ENCODE peak calls at places on chromosomes 1 and 21, in six cellular contexts. O is GM12891, L is K562, T is HepG2, Z is GM12878, H is H1. F is an unnamed sample.
A peak's percentile ranks its signal among the peaks of the same experiment; 100 is the strongest.

GRCh38 chr1:99005537-99005942 is 879 bp upstream of the PLPPR5 start:
- DNase-seq in O (no peak), Z (no peak), L (no peak), H (no peak), T (no peak), F (no peak)

GRCh38 chr1:22539510-22540118 is 23.7 kb upstream of the EPHA8 start:
- DNase-seq in Z (no peak), L (no peak), T (no peak), H (no peak), O (no peak), F (no peak)

GRCh38 chr1:150268342-150268705 is 492 bp downstream of the APH1A start:
- DNase-seq in H (no peak), T (no peak), L (peak; percentile 61), O (peak; percentile 39), Z (no peak), F (peak; percentile 40)

GRCh38 chr1:201295861-201296260 is 12.6 kb downstream of the PKP1 start:
- DNase-seq in L (no peak), H (no peak), T (no peak), Z (no peak), O (no peak), F (no peak)

GRCh38 chr1:7992885-7993284 is 31.4 kb downstream of the PARK7 start:
- DNase-seq in Z (no peak), T (no peak), O (no peak), H (no peak), L (no peak), F (no peak)

GRCh38 chr1:211332036-211332616 is 5.5 kb downstream of the TRAF5 start:
- DNase-seq in O (no peak), H (no peak), Z (no peak), T (no peak), L (peak; percentile 59), F (no peak)

GRCh38 chr1:109274533-109275476 is 8.1 kb downstream of the PSRC1 start:
- DNase-seq in Z (no peak), T (peak; percentile 93), H (no peak), O (no peak), L (peak; percentile 79), F (no peak)

GRCh38 chr1:93556291-93556690 is 108.4 kb downstream of the FNBP1L start:
- DNase-seq in Z (no peak), O (no peak), L (no peak), H (no peak), T (no peak), F (no peak)

GRCh38 chr1:211925016-211925415 is 94.5 kb upstream of the LPGAT1 start:
- DNase-seq in O (no peak), T (no peak), L (peak; percentile 43), H (no peak), Z (no peak), F (no peak)

GRCh38 chr21:32844653-32845443 is 73.3 kb upstream of the PAXBP1 start:
- DNase-seq in L (no peak), O (no peak), H (no peak), Z (no peak), T (no peak), F (no peak)

GRCh38 chr1:158120254-158120653 is 60.4 kb upstream of the CD1D start:
- DNase-seq in O (no peak), Z (no peak), T (no peak), H (no peak), L (no peak), F (no peak)

GRCh38 chr21:34565238-34565637 is 49.7 kb downstream of the RCAN1 start:
- DNase-seq in T (no peak), H (no peak), L (no peak), O (no peak), Z (no peak), F (no peak)

GRCh38 chr1:67918067-67918466 is 84.8 kb upstream of the GNG12 start:
- DNase-seq in Z (no peak), O (no peak), T (no peak), H (no peak), L (no peak), F (no peak)

GRCh38 chr21:34995979-34996303 is 53.2 kb downstream of the RUNX1 start:
- DNase-seq in Z (no peak), T (no peak), O (no peak), L (no peak), H (no peak), F (no peak)

GRCh38 chr1:183780757-183781156 is 24.2 kb upstream of the RGL1 start:
- DNase-seq in H (no peak), Z (no peak), L (no peak), T (no peak), O (no peak), F (no peak)

GRCh38 chr1:6024376-6024775 is 21.3 kb upstream of the KCNAB2 start:
- DNase-seq in Z (no peak), O (no peak), L (no peak), T (no peak), H (no peak), F (no peak)

GRCh38 chr21:42833439-42833815 is 45.9 kb downstream of the WDR4 start:
- DNase-seq in L (peak; percentile 66), Z (peak; percentile 20), O (no peak), H (no peak), T (peak; percentile 25), F (no peak)

GRCh38 chr1:170309389-170310013 is 163.7 kb downstream of the NTMT2 start:
- DNase-seq in O (no peak), L (no peak), T (no peak), Z (no peak), H (peak; percentile 15), F (no peak)

GRCh38 chr1:23916209-23917131 is 3.3 kb upstream of the CNR2 start:
- DNase-seq in T (peak; percentile 60), L (peak; percentile 90), O (peak; percentile 59), Z (peak; percentile 53), H (peak; percentile 59), F (peak; percentile 66)

GRCh38 chr1:155050560-155051341 is at the start of gene ADAM15:
- DNase-seq in Z (no peak), T (peak; percentile 66), H (no peak), L (peak; percentile 91), O (peak; percentile 99), F (peak; percentile 98)

GRCh38 chr1:155051342-155051776 is 243 bp downstream of the ADAM15 start:
- DNase-seq in Z (no peak), O (no peak), T (no peak), L (no peak), H (no peak), F (no peak)

GRCh38 chr1:155053531-155054105 is 2.5 kb downstream of the ADAM15 start:
- DNase-seq in Z (no peak), T (no peak), L (no peak), O (no peak), H (no peak), F (no peak)

GRCh38 chr1:155052412-155053400 is 1.6 kb downstream of the ADAM15 start:
- DNase-seq in T (no peak), H (no peak), L (peak; percentile 65), Z (no peak), O (no peak), F (no peak)

DNA sequence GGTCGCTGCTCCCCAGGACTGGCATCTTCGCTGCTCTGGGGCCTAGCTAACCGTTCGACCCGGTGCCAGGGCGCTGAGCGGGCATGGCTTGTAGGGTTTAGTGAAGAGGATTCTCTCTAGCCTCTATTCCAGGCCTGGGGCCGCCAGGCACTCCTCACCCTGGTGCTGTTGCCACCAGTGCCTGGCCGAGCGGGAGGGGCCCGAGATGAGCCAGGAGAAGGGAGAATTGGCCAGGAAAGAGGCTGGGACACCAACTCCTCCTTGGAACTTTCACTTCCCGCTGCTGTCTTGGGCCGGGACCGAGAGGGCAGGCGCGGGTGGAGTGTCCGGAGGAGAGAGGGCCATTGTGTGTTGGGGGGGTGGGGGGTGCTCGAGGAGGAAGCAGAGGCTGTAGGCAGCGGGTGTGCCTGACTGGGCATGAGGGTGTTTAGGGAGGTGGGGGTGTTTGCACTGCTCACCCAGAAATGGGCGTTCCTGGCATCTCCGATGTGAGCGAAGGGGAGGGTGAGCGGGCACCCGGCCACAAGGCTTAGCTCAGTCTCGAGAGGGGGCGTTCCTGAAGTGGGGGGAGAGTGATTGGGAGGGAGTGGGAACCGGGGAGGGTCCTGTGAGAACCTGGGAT is 772 bp downstream of the ADAM15 start:
- DNase-seq in Z (no peak), L (no peak), O (no peak), H (no peak), T (no peak), F (peak; percentile 53)
- TF ChIP-seq POLR2A in Z (no peak), L (no peak), O (no peak), H (no peak), T (no peak), F (no peak)

GRCh38 chr1:32939655-32940371 is 24.8 kb downstream of the RNF19B start:
- DNase-seq in Z (no peak), T (no peak), H (no peak), O (no peak), L (peak; percentile 83), F (no peak)

GRCh38 chr1:32947669-32948068 is 16.9 kb downstream of the RNF19B start:
- DNase-seq in H (no peak), Z (no peak), T (no peak), O (no peak), L (no peak), F (no peak)

GRCh38 chr1:32948082-32948722 is 16.4 kb downstream of the RNF19B start:
- DNase-seq in H (no peak), O (no peak), Z (no peak), T (no peak), L (no peak), F (no peak)

GRCh38 chr1:32946413-32946812 is 18.2 kb downstream of the RNF19B start:
- DNase-seq in O (no peak), H (no peak), T (peak; percentile 51), L (no peak), Z (no peak), F (no peak)

GRCh38 chr1:32944180-32944579 is 20.4 kb downstream of the RNF19B start:
- DNase-seq in L (no peak), T (no peak), O (no peak), H (no peak), Z (no peak), F (no peak)
- TF ChIP-seq TAF1 in L (no peak), T (no peak), O (no peak), H (no peak), Z (no peak), F (no peak)

GRCh38 chr1:31575373-31576140 is 758 bp upstream of the TINAGL1 start:
- DNase-seq in T (peak; percentile 93), O (no peak), H (no peak), L (no peak), Z (no peak), F (no peak)

GRCh38 chr1:31577515-31578191 is 1.3 kb downstream of the TINAGL1 start:
- DNase-seq in H (no peak), T (peak; percentile 24), O (no peak), Z (no peak), L (no peak), F (no peak)

GRCh38 chr1:31576743-31577455 is 584 bp downstream of the TINAGL1 start:
- DNase-seq in Z (no peak), L (no peak), H (no peak), T (no peak), O (no peak), F (no peak)

GRCh38 chr1:31574749-31575372 is 1.5 kb upstream of the TINAGL1 start:
- DNase-seq in O (no peak), H (no peak), L (peak; percentile 69), T (no peak), Z (no peak), F (no peak)

GRCh38 chr1:31576201-31576669 is at the start of gene TINAGL1:
- DNase-seq in L (peak; percentile 67), O (no peak), H (no peak), Z (no peak), T (peak; percentile 81), F (no peak)
- TF ChIP-seq POLR2AphosphoS5 in L (no peak), O (no peak), H (no peak), Z (no peak), T (peak; percentile 76), F (no peak)

GRCh38 chr1:188243456-188243855 is 1414.7 kb downstream of the PLA2G4A start:
- DNase-seq in O (no peak), H (no peak), Z (no peak), L (no peak), T (no peak), F (no peak)
- TF ChIP-seq POLR2A in O (no peak), H (no peak), Z (no peak), L (no peak), T (no peak), F (no peak)